ENCODE peak calls at places on chromosomes 13 and 19, in seven cellular contexts. M is astrocyte; T is stimulated activated CD4-positive, alpha-beta T cell treated with anti-CD3 and anti-CD28 coated beads, Interleukin-1b, Interleukin-23, amount 100 ng/mL, for 4 hours; P is suprapubic skin; L is SHP77; D is naive thymus-derived CD4-positive, alpha-beta T cell; O is stimulated activated CD8-positive, alpha-beta memory T cell treated with anti-CD3 and anti-CD28 coated beads, Interleukin-12 subunit alpha, Interleukin-12 subunit beta, amount 100 ng/mL, for 4 hours. S is an unnamed sample.

GRCh38 chr19:18311495-18311894 is 11.4 kb downstream of the LSM4 start:
- DNase-seq in T (no peak), L (no peak), M (no peak), O (no peak), D (no peak), P (no peak), S (no peak)

GRCh38 chr19:46413262-46414031 is at the start of gene CCDC8:
- DNase-seq in T (no peak), P (no peak), O (no peak), D (no peak), M (peak), L (no peak), S (no peak)

GRCh38 chr13:31042084-31042483 is 109.6 kb downstream of the TEX26 start:
- DNase-seq in M (no peak), O (no peak), P (no peak), L (no peak), T (no peak), D (no peak), S (no peak)

GRCh38 chr19:51247972-51248371 is 2.9 kb upstream of the SIGLECL1 start:
- DNase-seq in D (no peak), T (no peak), L (no peak), P (no peak), M (no peak), O (no peak), S (no peak)

GRCh38 chr13:66492479-66492878 is 737.7 kb downstream of the PCDH9 start:
- DNase-seq in D (no peak), P (no peak), L (peak), M (no peak), O (no peak), T (no peak), S (peak)

GRCh38 chr19:29531458-29532025 is 5.7 kb downstream of the VSTM2B start:
- DNase-seq in M (no peak), L (no peak), P (no peak), T (no peak), D (no peak), O (no peak), S (no peak)

GRCh38 chr13:103134271-103134670 is 68.1 kb upstream of the SLC10A2 start:
- DNase-seq in D (no peak), M (no peak), P (no peak), T (no peak), L (no peak), O (no peak), S (no peak)

GRCh38 chr13:31485183-31485582 is 254.1 kb upstream of the RXFP2 start:
- DNase-seq in L (no peak), O (no peak), T (no peak), D (no peak), P (no peak), M (no peak), S (peak)

GRCh38 chr13:92681239-92681638 is 545.4 kb upstream of the GPC6 start:
- DNase-seq in M (no peak), D (no peak), O (no peak), L (no peak), P (no peak), T (no peak), S (peak)

GRCh38 chr19:31589109-31589508 is 239.9 kb upstream of the TSHZ3 start:
- DNase-seq in L (no peak), D (no peak), M (no peak), O (no peak), T (no peak), P (no peak), S (no peak)

GRCh38 chr13:63481334-63481733 is 2065.7 kb upstream of the PCDH20 start:
- DNase-seq in P (no peak), L (no peak), T (no peak), D (no peak), O (no peak), M (no peak), S (peak)

GRCh38 chr19:33443638-33444195 is 70.2 kb downstream of the CEBPG start:
- DNase-seq in O (no peak), M (no peak), T (no peak), P (peak), L (no peak), D (no peak), S (no peak)

GRCh38 chr13:112868308-112868707 is 100.7 kb upstream of the MCF2L start:
- DNase-seq in P (no peak), T (no peak), M (no peak), L (no peak), D (no peak), O (no peak), S (no peak)

GRCh38 chr13:33644607-33645543 is 173.1 kb upstream of the RFC3 start:
- DNase-seq in M (no peak), T (no peak), O (no peak), D (no peak), L (no peak), P (no peak), S (no peak)

GRCh38 chr13:25295228-25295627 is 6.2 kb upstream of the NUP58 start:
- DNase-seq in P (no peak), M (peak), T (no peak), L (no peak), D (no peak), O (no peak), S (no peak)

GRCh38 chr19:37867831-37868230 is 38.6 kb downstream of the WDR87 start:
- DNase-seq in T (no peak), D (no peak), M (peak), L (no peak), O (no peak), P (no peak), S (no peak)

GRCh38 chr19:28313633-28314032 is 899.3 kb downstream of the UQCRFS1 start:
- DNase-seq in P (no peak), T (no peak), O (no peak), L (no peak), D (no peak), M (peak), S (peak)

GRCh38 chr13:26112843-26113242 is 61.0 kb upstream of the SHISA2 start:
- DNase-seq in T (no peak), M (no peak), P (no peak), D (no peak), L (no peak), O (no peak), S (no peak)

GRCh38 chr13:57787058-57787791 is 155.7 kb downstream of the PCDH17 start:
- DNase-seq in D (no peak), P (no peak), T (no peak), O (no peak), L (no peak), M (no peak), S (no peak)

GRCh38 chr19:7250951-7251350 is 43.3 kb downstream of the INSR start:
- DNase-seq in D (no peak), T (no peak), P (no peak), M (no peak), L (no peak), O (no peak), S (no peak)

GRCh38 chr13:21069561-21070004 is 8.2 kb upstream of the LATS2 start:
- DNase-seq in T (no peak), P (no peak), O (no peak), M (peak), L (no peak), D (no peak), S (peak)

GRCh38 chr19:43743059-43743458 is 11.7 kb downstream of the SMG9 start:
- DNase-seq in P (no peak), O (no peak), M (peak), T (no peak), D (no peak), L (no peak), S (peak)

GRCh38 chr19:6588508-6589345 is 2.2 kb downstream of the CD70 start:
- DNase-seq in D (no peak), O (no peak), T (no peak), M (no peak), P (no peak), L (no peak), S (no peak)

GRCh38 chr19:12260861-12261260 is 33.8 kb downstream of the ZNF44 start:
- DNase-seq in D (no peak), L (no peak), P (no peak), M (no peak), O (no peak), T (no peak), S (no peak)

GRCh38 chr13:79776538-79776937 is 295.6 kb downstream of the NDFIP2 start:
- DNase-seq in L (no peak), D (no peak), P (no peak), M (peak), T (no peak), O (no peak), S (no peak)

GRCh38 chr13:92901739-92902138 is 324.9 kb upstream of the GPC6 start:
- DNase-seq in L (peak), M (peak), O (no peak), T (no peak), P (no peak), D (no peak), S (no peak)

GRCh38 chr13:110876592-110876991 is 38.3 kb downstream of the ANKRD10 start:
- DNase-seq in O (no peak), P (no peak), L (no peak), M (no peak), T (no peak), D (no peak), S (no peak)

GRCh38 chr19:28883241-28883693 is 329.7 kb downstream of the UQCRFS1 start:
- DNase-seq in M (no peak), L (no peak), T (no peak), O (no peak), D (no peak), P (no peak), S (no peak)

GRCh38 chr13:97257800-97258799 is 36.0 kb downstream of the MBNL2 start:
- DNase-seq in T (no peak), O (no peak), P (peak), D (no peak), M (peak), L (peak), S (peak)

GRCh38 chr13:24254151-24254810 is 55.1 kb upstream of the C1QTNF9 start:
- DNase-seq in T (peak), P (no peak), M (no peak), L (no peak), O (no peak), D (peak), S (no peak)

S was measured in NCI-H226.